ENCODE peak calls at places on chromosomes 4 and X, in four cellular contexts. X, L, Y and I are unnamed samples.

GRCh38 chr4:61772116-61772515 is 572.0 kb downstream of the ADGRL3 start:
- DNase-seq in X (no peak), L (peak), Y (peak), I (peak)

GRCh38 chrX:48676893-48677270 is 6.7 kb upstream of the WAS start:
- DNase-seq in X (peak), L (no peak), Y (peak), I (no peak)

GRCh38 chrX:20529301-20529700 is 262.6 kb upstream of the RPS6KA3 start:
- DNase-seq in X (no peak), L (no peak), Y (no peak), I (no peak)

GRCh38 chr4:123750044-123750443 is 353.4 kb downstream of the SPRY1 start:
- DNase-seq in X (no peak), L (no peak), Y (peak), I (no peak)

GRCh38 chr4:83677656-83678055 is 141.7 kb downstream of the GPAT3 start:
- DNase-seq in X (no peak), L (no peak), Y (no peak), I (no peak)

GRCh38 chrX:152635941-152636340 is 1.8 kb upstream of the GABRQ start:
- DNase-seq in X (peak), L (no peak), Y (peak), I (peak)

GRCh38 chrX:113741744-113742143 is 842.1 kb upstream of the HTR2C start:
- DNase-seq in X (peak), L (no peak), Y (peak), I (no peak)

GRCh38 chr4:69970071-69970470 is 4.5 kb upstream of the CSN2 start:
- DNase-seq in X (no peak), L (no peak), Y (no peak), I (no peak)

GRCh38 chr4:168643083-168643795 is 146.4 kb downstream of the PALLD start:
- DNase-seq in X (no peak), L (no peak), Y (no peak), I (no peak)

GRCh38 chr4:105116616-105117319 is 29.9 kb upstream of the TET2 start:
- DNase-seq in X (no peak), L (no peak), Y (no peak), I (no peak)

GRCh38 chr4:37453004-37453360 is 208.4 kb downstream of the NWD2 start:
- DNase-seq in X (peak), L (no peak), Y (peak), I (peak)

GRCh38 chrX:151984328-151984727 is 9.9 kb upstream of the GABRE start:
- DNase-seq in X (no peak), L (no peak), Y (no peak), I (peak)

GRCh38 chr4:150209140-150209829 is 131.0 kb downstream of the DCLK2 start:
- DNase-seq in X (peak), L (no peak), Y (peak), I (no peak)

GRCh38 chr4:90580271-90580825 is 453.2 kb downstream of the CCSER1 start:
- DNase-seq in X (no peak), L (no peak), Y (no peak), I (no peak)

GRCh38 chr4:93891244-93891643 is 62.7 kb downstream of the ATOH1 start:
- DNase-seq in X (no peak), L (no peak), Y (no peak), I (no peak)

GRCh38 chr4:53591372-53591892 is at the start of gene LNX1:
- DNase-seq in X (no peak), L (no peak), Y (peak), I (peak)

GRCh38 chrX:87338510-87338909 is 179.1 kb upstream of the KLHL4 start:
- DNase-seq in X (peak), L (no peak), Y (no peak), I (no peak)

GRCh38 chrX:153649178-153649914 is 2.3 kb downstream of the DUSP9 start:
- DNase-seq in X (peak), L (no peak), Y (peak), I (no peak)

GRCh38 chrX:8083276-8083675 is 87.8 kb downstream of the VCX2 start:
- DNase-seq in X (no peak), L (no peak), Y (no peak), I (no peak)

GRCh38 chr4:60718874-60719273 is 481.3 kb upstream of the ADGRL3 start:
- DNase-seq in X (no peak), L (no peak), Y (no peak), I (no peak)

GRCh38 chr4:34182346-34182745 is 2062.0 kb downstream of the ARAP2 start:
- DNase-seq in X (no peak), L (no peak), Y (no peak), I (no peak)

GRCh38 chr4:125739760-125740159 is 425.0 kb downstream of the FAT4 start:
- DNase-seq in X (no peak), L (no peak), Y (no peak), I (no peak)

GRCh38 chr4:125735107-125735506 is 420.4 kb downstream of the FAT4 start:
- DNase-seq in X (no peak), L (peak), Y (peak), I (no peak)

GRCh38 chr4:125732682-125733081 is 417.9 kb downstream of the FAT4 start:
- DNase-seq in X (no peak), L (no peak), Y (no peak), I (no peak)

GRCh38 chr4:125734504-125734903 is 419.7 kb downstream of the FAT4 start:
- DNase-seq in X (no peak), L (no peak), Y (no peak), I (no peak)

GRCh38 chr4:125736057-125736456 is 421.3 kb downstream of the FAT4 start:
- DNase-seq in X (no peak), L (no peak), Y (peak), I (no peak)
- H3K27ac ChIP-seq in X (no peak), L (no peak), Y (no peak), I (peak)

GRCh38 chr4:67333663-67334062 is 211.6 kb downstream of the CENPC start:
- DNase-seq in X (no peak), L (no peak), Y (no peak), I (no peak)
- H3K27ac ChIP-seq in X (no peak), L (no peak), Y (no peak), I (no peak)

GRCh38 chrX:74422576-74423288 is 1.4 kb downstream of the SLC16A2 start:
- DNase-seq in X (no peak), L (peak), Y (no peak), I (no peak)

GRCh38 chrX:74419861-74420193 is 1.5 kb upstream of the SLC16A2 start:
- DNase-seq in X (no peak), L (peak), Y (peak), I (no peak)

GRCh38 chrX:74422029-74422352 is 698 bp downstream of the SLC16A2 start:
- DNase-seq in X (no peak), L (no peak), Y (no peak), I (no peak)

GRCh38 chrX:74421181-74422028 is at the start of gene SLC16A2:
- DNase-seq in X (no peak), L (peak), Y (peak), I (peak)

GRCh38 chrX:74420194-74421035 is 878 bp upstream of the SLC16A2 start:
- DNase-seq in X (no peak), L (peak), Y (peak), I (no peak)
- H3K27ac ChIP-seq in X (no peak), L (peak), Y (no peak), I (peak)

GRCh38 chrX:40171513-40172168 is 73.9 kb upstream of the BCOR start:
- DNase-seq in X (peak), L (no peak), Y (no peak), I (no peak)

GRCh38 chrX:40174594-40175415 is 77.0 kb upstream of the BCOR start:
- DNase-seq in X (peak), L (no peak), Y (peak), I (no peak)

GRCh38 chrX:40173662-40174593 is 76.2 kb upstream of the BCOR start:
- DNase-seq in X (peak), L (no peak), Y (peak), I (no peak)

GRCh38 chrX:40172169-40172979 is 74.6 kb upstream of the BCOR start:
- DNase-seq in X (peak), L (no peak), Y (no peak), I (no peak)

GRCh38 chrX:40172980-40173661 is 75.4 kb upstream of the BCOR start:
- DNase-seq in X (peak), L (no peak), Y (no peak), I (no peak)
- H3K27ac ChIP-seq in X (peak), L (no peak), Y (peak), I (no peak)

DNA sequence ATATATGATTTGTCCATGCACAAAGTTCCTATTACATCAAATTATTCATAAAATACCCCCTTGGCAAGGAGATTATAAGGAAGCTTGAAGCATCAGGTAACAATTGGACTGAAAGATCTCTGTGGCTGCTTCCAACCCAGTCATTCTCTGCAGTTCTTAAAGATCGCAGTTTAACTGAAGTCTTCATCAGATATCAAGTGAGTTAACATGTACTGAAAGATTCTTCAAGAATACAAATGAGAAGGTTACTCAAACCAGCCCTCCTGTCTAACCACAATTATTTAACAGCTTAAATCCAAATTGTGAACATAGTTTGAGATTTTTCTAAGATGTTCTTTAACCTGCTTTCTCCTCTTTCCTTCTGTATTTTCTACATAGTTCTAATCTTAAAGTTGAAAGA is 56.1 kb downstream of the SLC10A7 start:
- DNase-seq in X (no peak), L (no peak), Y (no peak), I (no peak)
- H3K27ac ChIP-seq in X (no peak), L (no peak), Y (no peak), I (no peak)

DNA sequence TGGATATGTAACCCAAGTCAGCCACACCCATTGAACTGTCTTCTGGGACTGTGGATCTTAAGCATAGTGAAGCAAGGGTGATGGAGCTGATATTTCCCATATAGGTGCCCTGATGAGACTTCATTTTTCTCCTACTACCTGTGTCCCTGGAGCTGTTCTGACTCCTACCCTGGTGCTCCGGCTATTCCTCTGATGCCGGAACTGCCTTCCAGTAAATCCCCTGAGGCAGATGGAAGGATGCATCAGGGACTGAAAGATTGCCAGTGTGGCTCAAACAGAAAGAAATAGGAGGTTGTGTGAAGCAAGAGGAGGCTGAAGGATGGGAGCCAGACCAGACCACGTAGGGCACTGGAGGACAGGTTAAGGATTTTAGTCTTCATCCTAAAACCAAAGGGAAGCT is 74.7 kb downstream of the HOPX start:
- DNase-seq in X (no peak), L (no peak), Y (no peak), I (no peak)
- H3K27ac ChIP-seq in X (no peak), L (no peak), Y (no peak), I (no peak)

DNA sequence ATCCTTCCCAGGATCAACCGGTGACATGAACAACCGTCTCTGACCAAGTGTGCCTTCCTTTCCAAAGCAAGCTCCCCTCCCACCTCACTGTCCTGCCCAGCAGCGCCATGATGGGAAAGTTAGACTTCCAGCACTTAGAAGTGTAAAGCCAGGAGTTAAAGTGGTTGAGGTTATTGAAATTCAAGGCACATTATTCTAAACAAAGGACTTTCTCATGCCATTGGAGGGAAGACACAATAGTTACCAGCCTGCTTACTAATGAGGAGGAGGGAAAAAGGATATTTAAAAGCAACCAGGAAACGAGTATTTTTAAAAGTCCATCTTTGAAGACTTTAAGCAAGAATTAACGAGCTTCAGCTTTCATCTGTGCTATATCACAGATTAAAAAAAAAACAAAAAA is 96.8 kb downstream of the NSUN7 start:
- DNase-seq in X (no peak), L (no peak), Y (no peak), I (no peak)
- H3K27ac ChIP-seq in X (no peak), L (no peak), Y (no peak), I (no peak)

DNA sequence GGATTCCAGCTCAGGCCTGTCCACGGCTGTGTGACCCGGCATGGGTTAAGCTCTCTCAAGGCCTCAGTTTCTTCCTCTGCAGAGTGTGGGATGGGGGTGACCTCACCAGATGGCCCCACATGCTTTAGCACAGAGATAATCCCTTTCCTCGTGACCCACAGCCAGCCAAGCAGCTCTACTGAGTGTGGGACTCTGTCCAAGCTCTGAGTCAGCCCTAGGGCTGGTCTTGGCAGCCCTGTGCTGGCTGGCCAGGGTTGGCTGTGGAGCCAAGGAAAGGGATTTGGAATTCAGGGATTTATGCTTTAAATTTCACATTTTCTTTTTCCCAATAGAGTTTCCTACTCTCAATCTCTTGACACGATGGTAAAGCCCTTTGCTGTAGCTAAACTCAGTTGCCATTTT is 19.7 kb upstream of the SPON2 start:
- DNase-seq in X (no peak), L (peak), Y (peak), I (peak)
- H3K27ac ChIP-seq in X (no peak), L (no peak), Y (peak), I (peak)

GRCh38 chr4:76982638-76983579 is 33.4 kb downstream of the SEPTIN11 start:
- DNase-seq in X (no peak), L (no peak), Y (no peak), I (no peak)
- H3K27ac ChIP-seq in X (no peak), L (no peak), Y (peak), I (no peak)

GRCh38 chrX:10021461-10022272 is 54.5 kb downstream of the CLDN34 start:
- DNase-seq in X (no peak), L (no peak), Y (no peak), I (no peak)

GRCh38 chrX:10016516-10017132 is 49.5 kb downstream of the CLDN34 start:
- DNase-seq in X (no peak), L (no peak), Y (no peak), I (no peak)

GRCh38 chrX:10015711-10016515 is 48.8 kb downstream of the CLDN34 start:
- DNase-seq in X (peak), L (no peak), Y (peak), I (no peak)

GRCh38 chrX:10014462-10015373 is 47.6 kb downstream of the CLDN34 start:
- DNase-seq in X (peak), L (peak), Y (peak), I (peak)

DNA sequence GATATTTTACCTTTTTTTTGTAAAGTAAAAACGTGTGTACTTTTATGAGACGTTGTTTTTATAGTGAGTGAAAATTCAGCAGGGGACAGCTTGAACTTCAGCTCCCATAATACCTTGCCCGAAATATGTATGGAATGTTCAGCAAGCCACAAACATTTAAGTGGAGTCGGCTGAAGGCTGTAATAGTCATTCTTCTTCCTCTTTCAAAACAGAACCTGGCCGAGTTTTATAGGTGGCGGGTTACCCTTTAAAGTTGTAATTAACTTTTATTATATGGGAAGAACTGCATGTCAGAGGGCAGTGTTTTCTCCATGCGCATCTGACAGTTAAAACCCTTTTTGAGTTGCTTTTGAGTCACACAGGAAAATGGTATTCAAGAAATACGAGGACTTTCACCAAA is 50.7 kb downstream of the CLDN34 start:
- DNase-seq in X (peak), L (peak), Y (peak), I (no peak)
- H3K27ac ChIP-seq in X (no peak), L (no peak), Y (peak), I (peak)